ENCODE peak calls at places on chromosomes 7 and 10, in ten cellular contexts. One of them, this sample, is unnamed.

GRCh38 chr7:1607686-1608085 is 37.9 kb upstream of the PSMG3 start:
- DNase-seq in activated effector memory CD4-positive, alpha-beta T cell treated with Interleukin-2 at 50 U/mL for 16 hours: no peak
- DNase-seq in uterus: no peak
- DNase-seq in EL: no peak
- DNase-seq in A172: peak; percentile 53
- DNase-seq in RWPE1: no peak
- DNase-seq in activated CD4-positive, alpha-beta T cell treated with anti-CD3 and anti-CD28 coated beads for 24 hours: no peak
- DNase-seq in activated T-cell treated with anti-CD3 and anti-CD28 coated beads for 48 hours: no peak
- DNase-seq in neural progenitor cell: no peak
- DNase-seq in colonic mucosa: no peak
- DNase-seq in this sample: no peak

GRCh38 chr10:3071405-3072198 is 4.3 kb downstream of the PFKP start:
- DNase-seq in uterus: no peak
- DNase-seq in A172: peak; percentile 94
- DNase-seq in activated T-cell treated with anti-CD3 and anti-CD28 coated beads for 48 hours: peak; percentile 30
- DNase-seq in EL: peak; percentile 80
- DNase-seq in activated CD4-positive, alpha-beta T cell treated with anti-CD3 and anti-CD28 coated beads for 24 hours: no peak
- DNase-seq in RWPE1: peak; percentile 62
- DNase-seq in neural progenitor cell: no peak
- DNase-seq in activated effector memory CD4-positive, alpha-beta T cell treated with Interleukin-2 at 50 U/mL for 16 hours: peak; percentile 15
- DNase-seq in colonic mucosa: no peak
- DNase-seq in this sample: no peak

GRCh38 chr7:127413326-127413725 is 20.8 kb upstream of the ZNF800 start:
- DNase-seq in EL: no peak
- DNase-seq in activated CD4-positive, alpha-beta T cell treated with anti-CD3 and anti-CD28 coated beads for 24 hours: no peak
- DNase-seq in colonic mucosa: no peak
- DNase-seq in RWPE1: no peak
- DNase-seq in neural progenitor cell: no peak
- DNase-seq in A172: no peak
- DNase-seq in activated effector memory CD4-positive, alpha-beta T cell treated with Interleukin-2 at 50 U/mL for 16 hours: no peak
- DNase-seq in uterus: no peak
- DNase-seq in activated T-cell treated with anti-CD3 and anti-CD28 coated beads for 48 hours: no peak
- DNase-seq in this sample: no peak

GRCh38 chr7:91373401-91373800 is 109.2 kb downstream of the FZD1 start:
- DNase-seq in neural progenitor cell: no peak
- DNase-seq in activated effector memory CD4-positive, alpha-beta T cell treated with Interleukin-2 at 50 U/mL for 16 hours: no peak
- DNase-seq in RWPE1: no peak
- DNase-seq in EL: no peak
- DNase-seq in activated CD4-positive, alpha-beta T cell treated with anti-CD3 and anti-CD28 coated beads for 24 hours: no peak
- DNase-seq in A172: no peak
- DNase-seq in colonic mucosa: no peak
- DNase-seq in uterus: no peak
- DNase-seq in activated T-cell treated with anti-CD3 and anti-CD28 coated beads for 48 hours: no peak
- DNase-seq in this sample: no peak

GRCh38 chr10:60139798-60140566 is 233.6 kb upstream of the CCDC6 start:
- DNase-seq in uterus: no peak
- DNase-seq in activated T-cell treated with anti-CD3 and anti-CD28 coated beads for 48 hours: no peak
- DNase-seq in activated effector memory CD4-positive, alpha-beta T cell treated with Interleukin-2 at 50 U/mL for 16 hours: no peak
- DNase-seq in neural progenitor cell: peak; percentile 35
- DNase-seq in RWPE1: peak; percentile 14
- DNase-seq in activated CD4-positive, alpha-beta T cell treated with anti-CD3 and anti-CD28 coated beads for 24 hours: no peak
- DNase-seq in A172: peak; percentile 28
- DNase-seq in EL: peak; percentile 13
- DNase-seq in colonic mucosa: no peak
- DNase-seq in this sample: peak; percentile 52

GRCh38 chr7:1313591-1313990 is 80.9 kb downstream of the UNCX start:
- DNase-seq in activated T-cell treated with anti-CD3 and anti-CD28 coated beads for 48 hours: no peak
- DNase-seq in A172: no peak
- DNase-seq in uterus: no peak
- DNase-seq in EL: no peak
- DNase-seq in RWPE1: no peak
- DNase-seq in colonic mucosa: no peak
- DNase-seq in activated CD4-positive, alpha-beta T cell treated with anti-CD3 and anti-CD28 coated beads for 24 hours: no peak
- DNase-seq in activated effector memory CD4-positive, alpha-beta T cell treated with Interleukin-2 at 50 U/mL for 16 hours: no peak
- DNase-seq in neural progenitor cell: no peak
- DNase-seq in this sample: no peak

GRCh38 chr7:102296514-102296913 is 9.8 kb downstream of the SH2B2 start:
- DNase-seq in neural progenitor cell: no peak
- DNase-seq in activated T-cell treated with anti-CD3 and anti-CD28 coated beads for 48 hours: no peak
- DNase-seq in EL: no peak
- DNase-seq in uterus: no peak
- DNase-seq in colonic mucosa: no peak
- DNase-seq in activated CD4-positive, alpha-beta T cell treated with anti-CD3 and anti-CD28 coated beads for 24 hours: no peak
- DNase-seq in A172: no peak
- DNase-seq in activated effector memory CD4-positive, alpha-beta T cell treated with Interleukin-2 at 50 U/mL for 16 hours: no peak
- DNase-seq in RWPE1: no peak
- DNase-seq in this sample: no peak

GRCh38 chr10:35916791-35917190 is 274.7 kb upstream of the FZD8 start:
- DNase-seq in RWPE1: peak; percentile 15
- DNase-seq in uterus: no peak
- DNase-seq in activated effector memory CD4-positive, alpha-beta T cell treated with Interleukin-2 at 50 U/mL for 16 hours: no peak
- DNase-seq in neural progenitor cell: peak; percentile 8
- DNase-seq in A172: no peak
- DNase-seq in EL: peak; percentile 55
- DNase-seq in colonic mucosa: no peak
- DNase-seq in activated CD4-positive, alpha-beta T cell treated with anti-CD3 and anti-CD28 coated beads for 24 hours: no peak
- DNase-seq in activated T-cell treated with anti-CD3 and anti-CD28 coated beads for 48 hours: no peak
- DNase-seq in this sample: no peak

GRCh38 chr10:110414563-110415309 is 83.0 kb upstream of the DUSP5 start:
- DNase-seq in RWPE1: peak; percentile 91
- DNase-seq in activated T-cell treated with anti-CD3 and anti-CD28 coated beads for 48 hours: peak; percentile 81
- DNase-seq in uterus: no peak
- DNase-seq in EL: peak; percentile 83
- DNase-seq in colonic mucosa: peak; percentile 46
- DNase-seq in activated effector memory CD4-positive, alpha-beta T cell treated with Interleukin-2 at 50 U/mL for 16 hours: peak; percentile 83
- DNase-seq in activated CD4-positive, alpha-beta T cell treated with anti-CD3 and anti-CD28 coated beads for 24 hours: peak; percentile 75
- DNase-seq in neural progenitor cell: no peak
- DNase-seq in A172: peak; percentile 98
- DNase-seq in this sample: no peak

GRCh38 chr7:107118109-107118900 is 50.5 kb upstream of the HBP1 start:
- DNase-seq in A172: no peak
- DNase-seq in activated CD4-positive, alpha-beta T cell treated with anti-CD3 and anti-CD28 coated beads for 24 hours: no peak
- DNase-seq in neural progenitor cell: no peak
- DNase-seq in RWPE1: no peak
- DNase-seq in uterus: no peak
- DNase-seq in EL: peak; percentile 26
- DNase-seq in activated effector memory CD4-positive, alpha-beta T cell treated with Interleukin-2 at 50 U/mL for 16 hours: no peak
- DNase-seq in colonic mucosa: no peak
- DNase-seq in activated T-cell treated with anti-CD3 and anti-CD28 coated beads for 48 hours: no peak
- DNase-seq in this sample: no peak

GRCh38 chr7:135976312-135977019 is 693 bp downstream of the MTPN start:
- DNase-seq in colonic mucosa: peak; percentile 56
- DNase-seq in A172: peak; percentile 15
- DNase-seq in neural progenitor cell: no peak
- DNase-seq in RWPE1: peak; percentile 26
- DNase-seq in activated effector memory CD4-positive, alpha-beta T cell treated with Interleukin-2 at 50 U/mL for 16 hours: peak; percentile 14
- DNase-seq in EL: no peak
- DNase-seq in activated T-cell treated with anti-CD3 and anti-CD28 coated beads for 48 hours: no peak
- DNase-seq in uterus: no peak
- DNase-seq in activated CD4-positive, alpha-beta T cell treated with anti-CD3 and anti-CD28 coated beads for 24 hours: no peak
- DNase-seq in this sample: no peak

GRCh38 chr7:129136887-129137647 is 7.4 kb upstream of the TSPAN33 start:
- DNase-seq in activated T-cell treated with anti-CD3 and anti-CD28 coated beads for 48 hours: no peak
- DNase-seq in activated CD4-positive, alpha-beta T cell treated with anti-CD3 and anti-CD28 coated beads for 24 hours: no peak
- DNase-seq in RWPE1: no peak
- DNase-seq in uterus: no peak
- DNase-seq in colonic mucosa: no peak
- DNase-seq in EL: no peak
- DNase-seq in neural progenitor cell: no peak
- DNase-seq in activated effector memory CD4-positive, alpha-beta T cell treated with Interleukin-2 at 50 U/mL for 16 hours: no peak
- DNase-seq in A172: no peak
- DNase-seq in this sample: no peak

GRCh38 chr7:39721919-39722597 is 98.7 kb downstream of the RALA start:
- DNase-seq in colonic mucosa: no peak
- DNase-seq in activated CD4-positive, alpha-beta T cell treated with anti-CD3 and anti-CD28 coated beads for 24 hours: no peak
- DNase-seq in EL: no peak
- DNase-seq in activated effector memory CD4-positive, alpha-beta T cell treated with Interleukin-2 at 50 U/mL for 16 hours: no peak
- DNase-seq in A172: no peak
- DNase-seq in neural progenitor cell: no peak
- DNase-seq in RWPE1: no peak
- DNase-seq in uterus: no peak
- DNase-seq in activated T-cell treated with anti-CD3 and anti-CD28 coated beads for 48 hours: no peak
- DNase-seq in this sample: no peak

GRCh38 chr7:107958764-107959526 is 44.0 kb downstream of the LAMB1 start:
- DNase-seq in neural progenitor cell: no peak
- DNase-seq in RWPE1: peak; percentile 44
- DNase-seq in uterus: peak; percentile 49
- DNase-seq in activated effector memory CD4-positive, alpha-beta T cell treated with Interleukin-2 at 50 U/mL for 16 hours: no peak
- DNase-seq in activated T-cell treated with anti-CD3 and anti-CD28 coated beads for 48 hours: no peak
- DNase-seq in EL: peak; percentile 64
- DNase-seq in colonic mucosa: no peak
- DNase-seq in A172: no peak
- DNase-seq in activated CD4-positive, alpha-beta T cell treated with anti-CD3 and anti-CD28 coated beads for 24 hours: no peak
- DNase-seq in this sample: no peak

GRCh38 chr10:132149917-132150316 is 36.8 kb upstream of the DPYSL4 start:
- DNase-seq in colonic mucosa: no peak
- DNase-seq in neural progenitor cell: no peak
- DNase-seq in activated effector memory CD4-positive, alpha-beta T cell treated with Interleukin-2 at 50 U/mL for 16 hours: no peak
- DNase-seq in uterus: no peak
- DNase-seq in A172: no peak
- DNase-seq in activated T-cell treated with anti-CD3 and anti-CD28 coated beads for 48 hours: no peak
- DNase-seq in EL: no peak
- DNase-seq in activated CD4-positive, alpha-beta T cell treated with anti-CD3 and anti-CD28 coated beads for 24 hours: no peak
- DNase-seq in RWPE1: no peak
- DNase-seq in this sample: no peak

GRCh38 chr7:130441408-130441854 is 615 bp upstream of the CEP41 start:
- DNase-seq in RWPE1: no peak
- DNase-seq in uterus: no peak
- DNase-seq in A172: no peak
- DNase-seq in neural progenitor cell: peak; percentile 89
- DNase-seq in activated effector memory CD4-positive, alpha-beta T cell treated with Interleukin-2 at 50 U/mL for 16 hours: no peak
- DNase-seq in activated T-cell treated with anti-CD3 and anti-CD28 coated beads for 48 hours: no peak
- DNase-seq in activated CD4-positive, alpha-beta T cell treated with anti-CD3 and anti-CD28 coated beads for 24 hours: no peak
- DNase-seq in EL: peak; percentile 13
- DNase-seq in colonic mucosa: no peak
- DNase-seq in this sample: peak; percentile 3

GRCh38 chr7:37067961-37068536 is 343.8 kb upstream of the AOAH start:
- DNase-seq in RWPE1: no peak
- DNase-seq in activated T-cell treated with anti-CD3 and anti-CD28 coated beads for 48 hours: no peak
- DNase-seq in EL: no peak
- DNase-seq in activated effector memory CD4-positive, alpha-beta T cell treated with Interleukin-2 at 50 U/mL for 16 hours: no peak
- DNase-seq in neural progenitor cell: no peak
- DNase-seq in A172: no peak
- DNase-seq in colonic mucosa: no peak
- DNase-seq in uterus: no peak
- DNase-seq in activated CD4-positive, alpha-beta T cell treated with anti-CD3 and anti-CD28 coated beads for 24 hours: no peak
- DNase-seq in this sample: no peak

GRCh38 chr7:21938463-21938862 is 7.2 kb downstream of the CDCA7L start:
- DNase-seq in RWPE1: no peak
- DNase-seq in EL: no peak
- DNase-seq in uterus: no peak
- DNase-seq in colonic mucosa: no peak
- DNase-seq in A172: no peak
- DNase-seq in activated CD4-positive, alpha-beta T cell treated with anti-CD3 and anti-CD28 coated beads for 24 hours: no peak
- DNase-seq in activated T-cell treated with anti-CD3 and anti-CD28 coated beads for 48 hours: no peak
- DNase-seq in neural progenitor cell: no peak
- DNase-seq in activated effector memory CD4-positive, alpha-beta T cell treated with Interleukin-2 at 50 U/mL for 16 hours: no peak
- DNase-seq in this sample: no peak

GRCh38 chr10:78310481-78311080 is 276.9 kb downstream of the RPS24 start:
- DNase-seq in A172: no peak
- DNase-seq in uterus: no peak
- DNase-seq in neural progenitor cell: no peak
- DNase-seq in activated effector memory CD4-positive, alpha-beta T cell treated with Interleukin-2 at 50 U/mL for 16 hours: no peak
- DNase-seq in EL: no peak
- DNase-seq in RWPE1: no peak
- DNase-seq in colonic mucosa: peak; percentile 10
- DNase-seq in activated CD4-positive, alpha-beta T cell treated with anti-CD3 and anti-CD28 coated beads for 24 hours: no peak
- DNase-seq in activated T-cell treated with anti-CD3 and anti-CD28 coated beads for 48 hours: no peak
- DNase-seq in this sample: no peak

GRCh38 chr10:52668024-52668423 is 104.6 kb downstream of the MBL2 start:
- DNase-seq in activated T-cell treated with anti-CD3 and anti-CD28 coated beads for 48 hours: no peak
- DNase-seq in EL: peak; percentile 41
- DNase-seq in uterus: no peak
- DNase-seq in activated effector memory CD4-positive, alpha-beta T cell treated with Interleukin-2 at 50 U/mL for 16 hours: no peak
- DNase-seq in colonic mucosa: no peak
- DNase-seq in RWPE1: no peak
- DNase-seq in neural progenitor cell: no peak
- DNase-seq in A172: peak; percentile 74
- DNase-seq in activated CD4-positive, alpha-beta T cell treated with anti-CD3 and anti-CD28 coated beads for 24 hours: no peak
- DNase-seq in this sample: no peak

GRCh38 chr10:6269953-6270867 is 67.5 kb downstream of the PFKFB3 start:
- DNase-seq in A172: no peak
- DNase-seq in RWPE1: no peak
- DNase-seq in uterus: no peak
- DNase-seq in colonic mucosa: peak; percentile 18
- DNase-seq in EL: peak; percentile 9
- DNase-seq in activated effector memory CD4-positive, alpha-beta T cell treated with Interleukin-2 at 50 U/mL for 16 hours: peak; percentile 62
- DNase-seq in activated T-cell treated with anti-CD3 and anti-CD28 coated beads for 48 hours: peak; percentile 68
- DNase-seq in neural progenitor cell: no peak
- DNase-seq in activated CD4-positive, alpha-beta T cell treated with anti-CD3 and anti-CD28 coated beads for 24 hours: peak; percentile 39
- DNase-seq in this sample: no peak

GRCh38 chr10:101133489-101134298 is 2.6 kb downstream of the TLX1 start:
- DNase-seq in activated CD4-positive, alpha-beta T cell treated with anti-CD3 and anti-CD28 coated beads for 24 hours: no peak
- DNase-seq in RWPE1: no peak
- DNase-seq in activated effector memory CD4-positive, alpha-beta T cell treated with Interleukin-2 at 50 U/mL for 16 hours: no peak
- DNase-seq in uterus: no peak
- DNase-seq in colonic mucosa: no peak
- DNase-seq in activated T-cell treated with anti-CD3 and anti-CD28 coated beads for 48 hours: no peak
- DNase-seq in EL: no peak
- DNase-seq in A172: no peak
- DNase-seq in neural progenitor cell: peak; percentile 72
- DNase-seq in this sample: no peak

GRCh38 chr10:72277996-72278667 is 4.4 kb downstream of the DDIT4 start:
- DNase-seq in A172: no peak
- DNase-seq in activated CD4-positive, alpha-beta T cell treated with anti-CD3 and anti-CD28 coated beads for 24 hours: no peak
- DNase-seq in activated T-cell treated with anti-CD3 and anti-CD28 coated beads for 48 hours: no peak
- DNase-seq in RWPE1: no peak
- DNase-seq in activated effector memory CD4-positive, alpha-beta T cell treated with Interleukin-2 at 50 U/mL for 16 hours: no peak
- DNase-seq in neural progenitor cell: no peak
- DNase-seq in EL: no peak
- DNase-seq in colonic mucosa: peak; percentile 62
- DNase-seq in uterus: no peak
- DNase-seq in this sample: no peak

GRCh38 chr7:100369105-100369504 is 4.2 kb upstream of the PILRA start:
- DNase-seq in neural progenitor cell: no peak
- DNase-seq in activated CD4-positive, alpha-beta T cell treated with anti-CD3 and anti-CD28 coated beads for 24 hours: no peak
- DNase-seq in A172: no peak
- DNase-seq in uterus: no peak
- DNase-seq in activated effector memory CD4-positive, alpha-beta T cell treated with Interleukin-2 at 50 U/mL for 16 hours: no peak
- DNase-seq in EL: no peak
- DNase-seq in RWPE1: no peak
- DNase-seq in activated T-cell treated with anti-CD3 and anti-CD28 coated beads for 48 hours: no peak
- DNase-seq in colonic mucosa: peak; percentile 43
- DNase-seq in this sample: no peak

GRCh38 chr7:15561840-15562239 is at the start of gene AGMO:
- DNase-seq in EL: peak; percentile 18
- DNase-seq in activated T-cell treated with anti-CD3 and anti-CD28 coated beads for 48 hours: no peak
- DNase-seq in A172: peak; percentile 25
- DNase-seq in colonic mucosa: peak; percentile 87
- DNase-seq in neural progenitor cell: peak; percentile 28
- DNase-seq in uterus: peak; percentile 32
- DNase-seq in RWPE1: no peak
- DNase-seq in activated effector memory CD4-positive, alpha-beta T cell treated with Interleukin-2 at 50 U/mL for 16 hours: no peak
- DNase-seq in activated CD4-positive, alpha-beta T cell treated with anti-CD3 and anti-CD28 coated beads for 24 hours: no peak
- DNase-seq in this sample: no peak

GRCh38 chr10:91684841-91685240 is 52.0 kb upstream of the PPP1R3C start:
- DNase-seq in activated T-cell treated with anti-CD3 and anti-CD28 coated beads for 48 hours: no peak
- DNase-seq in EL: no peak
- DNase-seq in A172: no peak
- DNase-seq in uterus: no peak
- DNase-seq in activated CD4-positive, alpha-beta T cell treated with anti-CD3 and anti-CD28 coated beads for 24 hours: no peak
- DNase-seq in activated effector memory CD4-positive, alpha-beta T cell treated with Interleukin-2 at 50 U/mL for 16 hours: no peak
- DNase-seq in RWPE1: no peak
- DNase-seq in neural progenitor cell: no peak
- DNase-seq in colonic mucosa: no peak
- DNase-seq in this sample: no peak

GRCh38 chr10:79347226-79347893 is at the start of gene PPIF:
- DNase-seq in A172: peak; percentile 87
- DNase-seq in neural progenitor cell: peak; percentile 96
- DNase-seq in activated T-cell treated with anti-CD3 and anti-CD28 coated beads for 48 hours: peak; percentile 94
- DNase-seq in colonic mucosa: peak; percentile 95
- DNase-seq in activated CD4-positive, alpha-beta T cell treated with anti-CD3 and anti-CD28 coated beads for 24 hours: peak; percentile 95
- DNase-seq in activated effector memory CD4-positive, alpha-beta T cell treated with Interleukin-2 at 50 U/mL for 16 hours: peak; percentile 88
- DNase-seq in uterus: peak; percentile 94
- DNase-seq in RWPE1: peak; percentile 96
- DNase-seq in EL: peak; percentile 91
- DNase-seq in this sample: peak; percentile 76